ENCODE peak calls at places on chromosomes 11 and 22, in five cellular contexts. One of them, this sample, is unnamed.

GRCh38 chr22:24432059-24432853 is 4.9 kb downstream of the ADORA2A start:
- DNase-seq in AG04450: no peak
- DNase-seq in mesenchymal stem cell: no peak
- DNase-seq in stimulated activated CD4-positive, alpha-beta T cell treated with anti-CD3 and anti-CD28 coated beads, Interleukin-4, amount 100 ng/mL, for 1 hour: peak
- DNase-seq in NCI-H1105 treated with DMSO at 0.1 percent for 48 hours: peak
- DNase-seq in this sample: no peak

GRCh38 chr11:111733009-111733408 is 33.2 kb downstream of the PPP2R1B start:
- DNase-seq in AG04450: peak
- DNase-seq in mesenchymal stem cell: peak
- DNase-seq in stimulated activated CD4-positive, alpha-beta T cell treated with anti-CD3 and anti-CD28 coated beads, Interleukin-4, amount 100 ng/mL, for 1 hour: no peak
- DNase-seq in NCI-H1105 treated with DMSO at 0.1 percent for 48 hours: no peak
- DNase-seq in this sample: no peak

GRCh38 chr11:3196161-3197043 is 22.2 kb downstream of the MRGPRG start:
- DNase-seq in AG04450: no peak
- DNase-seq in mesenchymal stem cell: no peak
- DNase-seq in stimulated activated CD4-positive, alpha-beta T cell treated with anti-CD3 and anti-CD28 coated beads, Interleukin-4, amount 100 ng/mL, for 1 hour: no peak
- DNase-seq in NCI-H1105 treated with DMSO at 0.1 percent for 48 hours: no peak
- DNase-seq in this sample: no peak

GRCh38 chr22:36914383-36914752 is 940 bp downstream of the CSF2RB start:
- DNase-seq in AG04450: no peak
- DNase-seq in mesenchymal stem cell: no peak
- DNase-seq in stimulated activated CD4-positive, alpha-beta T cell treated with anti-CD3 and anti-CD28 coated beads, Interleukin-4, amount 100 ng/mL, for 1 hour: no peak
- DNase-seq in NCI-H1105 treated with DMSO at 0.1 percent for 48 hours: no peak
- DNase-seq in this sample: no peak

GRCh38 chr11:24239016-24239720 is 257.7 kb upstream of the LUZP2 start:
- DNase-seq in AG04450: peak
- DNase-seq in mesenchymal stem cell: peak
- DNase-seq in stimulated activated CD4-positive, alpha-beta T cell treated with anti-CD3 and anti-CD28 coated beads, Interleukin-4, amount 100 ng/mL, for 1 hour: no peak
- DNase-seq in NCI-H1105 treated with DMSO at 0.1 percent for 48 hours: no peak
- DNase-seq in this sample: no peak

GRCh38 chr22:50205781-50206569 is 5.2 kb downstream of the SELENOO start:
- DNase-seq in AG04450: no peak
- DNase-seq in mesenchymal stem cell: no peak
- DNase-seq in stimulated activated CD4-positive, alpha-beta T cell treated with anti-CD3 and anti-CD28 coated beads, Interleukin-4, amount 100 ng/mL, for 1 hour: no peak
- DNase-seq in NCI-H1105 treated with DMSO at 0.1 percent for 48 hours: no peak
- DNase-seq in this sample: no peak

GRCh38 chr11:112627588-112628045 is 333.6 kb upstream of the NCAM1 start:
- DNase-seq in AG04450: no peak
- DNase-seq in mesenchymal stem cell: no peak
- DNase-seq in stimulated activated CD4-positive, alpha-beta T cell treated with anti-CD3 and anti-CD28 coated beads, Interleukin-4, amount 100 ng/mL, for 1 hour: no peak
- DNase-seq in NCI-H1105 treated with DMSO at 0.1 percent for 48 hours: no peak
- DNase-seq in this sample: no peak

GRCh38 chr22:37989146-37990045 is 5.0 kb upstream of the SOX10 start:
- DNase-seq in AG04450: no peak
- DNase-seq in mesenchymal stem cell: no peak
- DNase-seq in stimulated activated CD4-positive, alpha-beta T cell treated with anti-CD3 and anti-CD28 coated beads, Interleukin-4, amount 100 ng/mL, for 1 hour: no peak
- DNase-seq in NCI-H1105 treated with DMSO at 0.1 percent for 48 hours: no peak
- DNase-seq in this sample: no peak

GRCh38 chr11:92980291-92980690 is 10.8 kb downstream of the MTNR1B start:
- DNase-seq in AG04450: no peak
- DNase-seq in mesenchymal stem cell: no peak
- DNase-seq in stimulated activated CD4-positive, alpha-beta T cell treated with anti-CD3 and anti-CD28 coated beads, Interleukin-4, amount 100 ng/mL, for 1 hour: no peak
- DNase-seq in NCI-H1105 treated with DMSO at 0.1 percent for 48 hours: no peak
- DNase-seq in this sample: no peak

GRCh38 chr11:11842426-11843008 is 745 bp downstream of the USP47 start:
- DNase-seq in AG04450: no peak
- DNase-seq in mesenchymal stem cell: peak
- DNase-seq in stimulated activated CD4-positive, alpha-beta T cell treated with anti-CD3 and anti-CD28 coated beads, Interleukin-4, amount 100 ng/mL, for 1 hour: peak
- DNase-seq in NCI-H1105 treated with DMSO at 0.1 percent for 48 hours: peak
- DNase-seq in this sample: peak

GRCh38 chr11:104410336-104410735 is 246.4 kb upstream of the PDGFD start:
- DNase-seq in AG04450: no peak
- DNase-seq in mesenchymal stem cell: no peak
- DNase-seq in stimulated activated CD4-positive, alpha-beta T cell treated with anti-CD3 and anti-CD28 coated beads, Interleukin-4, amount 100 ng/mL, for 1 hour: no peak
- DNase-seq in NCI-H1105 treated with DMSO at 0.1 percent for 48 hours: no peak
- DNase-seq in this sample: no peak

This sample was measured in neural crest cell.